ENCODE peak calls at places on chromosome 3, in ten cellular contexts. U is sigmoid colon, Q is brain microvascular endothelial cell, F is mesothelial cell of epicardium, C is HL-60, M is HFF-Myc, Z is HEK293T, G is NCI-H1694 treated with DMSO at 0.1 percent for 48 hours, X is omental fat pad, H is NT2/D1. S is an unnamed sample.

GRCh38 chr3:160003520-160004128 is 15.0 kb downstream of the IL12A start:
- DNase-seq in U (peak; percentile 68), Q (peak; percentile 43), F (no peak), C (peak; percentile 45), M (no peak), Z (peak; percentile 49), G (no peak), X (no peak), H (no peak), S (peak; percentile 73)

GRCh38 chr3:122774564-122774963 is 19.1 kb downstream of the HSPBAP1 start:
- DNase-seq in U (no peak), Q (peak; percentile 63), F (no peak), C (no peak), M (no peak), Z (no peak), G (no peak), X (no peak), H (no peak), S (no peak)

GRCh38 chr3:113238503-113238902 is 27.1 kb downstream of the BOC start:
- DNase-seq in U (no peak), Q (no peak), F (no peak), C (no peak), M (no peak), Z (no peak), G (no peak), X (no peak), H (no peak), S (no peak)

GRCh38 chr3:149577801-149578200 is 80.0 kb downstream of the WWTR1 start:
- DNase-seq in U (no peak), Q (no peak), F (no peak), C (no peak), M (no peak), Z (no peak), G (no peak), X (no peak), H (no peak), S (no peak)

GRCh38 chr3:60594025-60594424 is 657.2 kb downstream of the FHIT start:
- DNase-seq in U (peak; percentile 91), Q (peak; percentile 63), F (peak; percentile 60), C (peak; percentile 82), M (no peak), Z (no peak), G (no peak), X (peak; percentile 44), H (no peak), S (no peak)

GRCh38 chr3:128001576-128001975 is 50.7 kb upstream of the SEC61A1 start:
- DNase-seq in U (no peak), Q (no peak), F (no peak), C (no peak), M (no peak), Z (no peak), G (no peak), X (no peak), H (no peak), S (no peak)

GRCh38 chr3:130849111-130849552 is 44.8 kb upstream of the ATP2C1 start:
- DNase-seq in U (no peak), Q (no peak), F (no peak), C (peak; percentile 88), M (no peak), Z (no peak), G (no peak), X (no peak), H (no peak), S (peak; percentile 82)

GRCh38 chr3:85297291-85297690 is 338.5 kb downstream of the CADM2 start:
- DNase-seq in U (no peak), Q (no peak), F (no peak), C (no peak), M (no peak), Z (no peak), G (no peak), X (no peak), H (no peak), S (no peak)

GRCh38 chr3:184359610-184360009 is 1.8 kb downstream of the CLCN2 start:
- DNase-seq in U (no peak), Q (no peak), F (no peak), C (no peak), M (no peak), Z (no peak), G (no peak), X (no peak), H (no peak), S (no peak)

GRCh38 chr3:193971268-193971751 is 164.6 kb upstream of the HES1 start:
- DNase-seq in U (no peak), Q (peak; percentile 34), F (no peak), C (peak; percentile 14), M (no peak), Z (no peak), G (no peak), X (no peak), H (no peak), S (no peak)

GRCh38 chr3:127457094-127457475 is 133.4 kb downstream of the TPRA1 start:
- DNase-seq in U (peak; percentile 63), Q (peak; percentile 64), F (no peak), C (no peak), M (no peak), Z (no peak), G (no peak), X (no peak), H (no peak), S (no peak)

GRCh38 chr3:128094295-128095151 is 29.1 kb downstream of the RUVBL1 start:
- DNase-seq in U (no peak), Q (peak; percentile 40), F (no peak), C (no peak), M (no peak), Z (no peak), G (no peak), X (no peak), H (no peak), S (no peak)

GRCh38 chr3:168088106-168088722 is 7.5 kb downstream of the GOLIM4 start:
- DNase-seq in U (no peak), Q (no peak), F (no peak), C (peak; percentile 37), M (no peak), Z (peak; percentile 25), G (no peak), X (no peak), H (peak; percentile 22), S (peak; percentile 56)